ENCODE peak calls at places on chromosome 1, in eight cellular contexts. V is effector memory CD4-positive, alpha-beta T cell; R is CD8-positive, alpha-beta T cell; T is Peyer's patch; I is OCI-LY7; N is osteoblast; Y is cardiac muscle cell; K is neural progenitor cell. E is an unnamed sample.
A peak's percentile ranks its signal among the peaks of the same experiment; 100 is the strongest.

GRCh38 chr1:179206817-179207216 is 22.7 kb downstream of the ABL2 start:
- DNase-seq in N (no peak), R (no peak), T (no peak), V (no peak), K (no peak), Y (peak; percentile 9), I (no peak), E (no peak)

GRCh38 chr1:60510162-60510561 is 436.6 kb upstream of the C1orf87 start:
- DNase-seq in N (no peak), V (no peak), T (no peak), K (no peak), R (no peak), I (no peak), Y (no peak), E (no peak)

GRCh38 chr1:8503842-8504241 is 185.9 kb downstream of the SLC45A1 start:
- DNase-seq in R (no peak), N (no peak), T (no peak), K (no peak), V (no peak), Y (no peak), I (no peak), E (no peak)

GRCh38 chr1:192552619-192553225 is 22.9 kb upstream of the RGS1 start:
- DNase-seq in T (no peak), K (no peak), Y (no peak), V (no peak), I (no peak), R (no peak), N (no peak), E (no peak)

GRCh38 chr1:49424782-49425181 is 599.0 kb downstream of the AGBL4 start:
- DNase-seq in Y (no peak), K (no peak), I (no peak), T (no peak), R (no peak), N (no peak), V (no peak), E (no peak)

GRCh38 chr1:115976062-115976899 is at the start of gene SLC22A15:
- DNase-seq in T (peak; percentile 70), N (peak; percentile 91), V (peak; percentile 3), R (peak; percentile 37), Y (peak; percentile 70), I (peak; percentile 69), K (peak; percentile 77), E (no peak)

GRCh38 chr1:180360333-180361075 is 130.4 kb downstream of the LHX4 start:
- DNase-seq in N (no peak), Y (no peak), R (no peak), V (no peak), T (no peak), K (no peak), I (no peak), E (no peak)

GRCh38 chr1:4379451-4380175 is 274.8 kb upstream of the AJAP1 start:
- DNase-seq in Y (no peak), V (no peak), K (no peak), R (no peak), I (no peak), N (no peak), T (no peak), E (no peak)

GRCh38 chr1:34781071-34781843 is at the start of gene GJB3:
- DNase-seq in T (peak; percentile 60), I (no peak), N (peak; percentile 91), R (no peak), Y (no peak), V (no peak), K (peak; percentile 54), E (no peak)

DNA sequence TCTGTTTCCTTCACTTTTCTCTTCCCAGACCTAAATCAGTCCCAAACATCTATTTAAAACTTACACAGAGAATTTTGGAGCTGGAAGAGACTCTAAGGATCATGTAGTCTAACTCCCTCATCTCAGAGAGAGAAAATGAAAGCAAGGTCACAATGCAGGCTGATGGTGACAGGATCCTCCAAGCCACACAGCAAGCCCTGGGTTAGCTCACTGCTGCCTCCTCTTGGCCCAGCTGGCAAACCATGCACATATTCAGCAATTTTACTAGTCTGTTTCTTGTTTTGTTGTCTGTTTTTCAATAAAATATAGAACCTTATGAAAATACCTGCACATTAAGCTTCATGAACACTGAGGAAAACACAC is 27.7 kb upstream of the LY9 start:
- DNase-seq in R (peak; percentile 85), I (peak; percentile 84), V (peak; percentile 66), Y (peak; percentile 34), K (peak; percentile 42), T (no peak), N (no peak), E (no peak)
- H3K4me3 ChIP-seq in R (peak overlapping the region; percentile 31), I (peak overlapping the region; percentile 62), V (peak overlapping the region; percentile 44), Y (no peak overlapping the region), K (no peak overlapping the region), T (peak overlapping the region; percentile 5), N (peak overlapping the region; percentile 53), E (peak overlapping the region; percentile 23)

GRCh38 chr1:47912756-47913155 is 84.4 kb downstream of the TRABD2B start:
- DNase-seq in R (no peak), Y (no peak), T (no peak), N (no peak), I (no peak), K (no peak), V (no peak), E (no peak)

GRCh38 chr1:47914952-47915676 is 82.1 kb downstream of the TRABD2B start:
- DNase-seq in R (no peak), I (no peak), N (no peak), Y (no peak), T (no peak), V (no peak), K (no peak), E (no peak)

GRCh38 chr1:47911892-47912291 is 85.3 kb downstream of the TRABD2B start:
- DNase-seq in V (no peak), R (no peak), N (peak; percentile 14), Y (no peak), K (peak; percentile 29), I (no peak), T (no peak), E (no peak)

GRCh38 chr1:47914218-47914937 is 82.8 kb downstream of the TRABD2B start:
- DNase-seq in Y (no peak), N (peak; percentile 51), T (no peak), K (no peak), R (no peak), I (no peak), V (no peak), E (no peak)

GRCh38 chr1:47913225-47913823 is 83.9 kb downstream of the TRABD2B start:
- DNase-seq in Y (no peak), I (no peak), K (peak; percentile 43), R (no peak), T (no peak), V (no peak), N (peak; percentile 22), E (no peak)
- H3K4me1 ChIP-seq in Y (no peaks in the 10 kb centered on the region), I (no peaks in the 10 kb centered on the region), K (peaks cover 35% of the 10 kb centered on the region), R (no peaks in the 10 kb centered on the region), T (no peaks in the 10 kb centered on the region), V (no peaks in the 10 kb centered on the region), N (no peaks in the 10 kb centered on the region), E (peaks cover 4% of the 10 kb centered on the region)

GRCh38 chr1:10899490-10900264 is 103.2 kb upstream of the CASZ1 start:
- DNase-seq in V (no peak), K (no peak), T (no peak), N (peak; percentile 86), R (no peak), Y (no peak), I (no peak), E (no peak)

GRCh38 chr1:10901894-10902805 is 105.7 kb upstream of the CASZ1 start:
- DNase-seq in I (no peak), T (peak; percentile 28), Y (no peak), V (no peak), R (no peak), K (no peak), N (peak; percentile 86), E (peak; percentile 72)

GRCh38 chr1:10900265-10900651 is 103.8 kb upstream of the CASZ1 start:
- DNase-seq in V (no peak), T (no peak), K (no peak), Y (no peak), R (no peak), N (peak; percentile 50), I (no peak), E (no peak)

GRCh38 chr1:10901091-10901893 is 104.8 kb upstream of the CASZ1 start:
- DNase-seq in T (no peak), Y (no peak), N (peak; percentile 92), R (no peak), K (no peak), V (no peak), I (no peak), E (peak; percentile 58)

DNA sequence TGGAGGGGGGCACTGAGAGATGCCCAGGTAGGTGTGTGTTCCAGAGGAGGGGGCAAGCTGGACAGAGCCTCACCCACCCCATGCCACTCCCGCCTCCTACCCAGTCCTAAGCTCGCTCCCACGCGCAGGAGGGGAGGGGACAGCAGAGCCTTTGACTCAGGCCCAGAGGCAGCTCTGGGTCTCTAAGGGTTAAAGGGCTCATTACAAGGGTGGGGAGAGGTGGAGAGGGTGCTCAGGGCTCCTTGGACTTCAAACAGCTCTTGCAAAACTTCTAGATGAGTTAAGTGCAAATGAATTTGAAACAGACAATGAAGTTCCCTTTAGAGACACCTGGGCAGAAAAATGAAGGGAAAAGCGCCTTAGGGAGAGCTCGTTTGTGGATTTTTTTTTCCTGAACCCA is 104.2 kb upstream of the CASZ1 start:
- DNase-seq in R (no peak), V (no peak), N (peak; percentile 51), K (no peak), T (no peak), Y (no peak), I (no peak), E (peak; percentile 15)
- H3K4me3 ChIP-seq in R (no peak overlapping the region), V (no peak overlapping the region), N (no peak overlapping the region), K (no peak overlapping the region), T (peak overlapping the region; percentile 8), Y (no peak overlapping the region), I (no peak overlapping the region), E (no peak overlapping the region)

GRCh38 chr1:145978860-145979745 is 14.6 kb downstream of the POLR3GL start:
- DNase-seq in K (peak; percentile 91), T (peak; percentile 82), I (peak; percentile 98), R (peak; percentile 79), Y (peak; percentile 100), N (peak; percentile 97), V (peak; percentile 73), E (peak; percentile 90)
- H3K4me1 ChIP-seq in K (peaks cover 11% of the 10 kb centered on the region), T (peaks cover 52% of the 10 kb centered on the region), I (peaks cover 68% of the 10 kb centered on the region), R (peaks cover 70% of the 10 kb centered on the region), Y (peaks cover 51% of the 10 kb centered on the region), N (peaks cover 34% of the 10 kb centered on the region), V (peaks cover 66% of the 10 kb centered on the region), E (peaks cover 22% of the 10 kb centered on the region)